ENCODE peak calls at places on chromosomes 3 and 15, in seven cellular contexts. C is Calu3, R is HFFc6, Q is ascending aorta, I is heart left ventricle, G is HCT116, D is cardiac fibroblast. Y is an unnamed sample.

GRCh38 chr3:49383387-49383786 is 25.2 kb upstream of the GPX1 start:
- DNase-seq in C (no peak), Q (no peak), D (no peak), G (no peak), I (no peak), R (no peak), Y (peak; percentile 56)

GRCh38 chr15:62316413-62317060 is 151.5 kb upstream of the C2CD4B start:
- DNase-seq in C (no peak), G (no peak), R (no peak), I (no peak), Q (no peak), D (no peak), Y (no peak)

GRCh38 chr3:126514161-126514560 is 3.4 kb downstream of the UROC1 start:
- DNase-seq in Q (no peak), G (no peak), I (peak; percentile 10), C (no peak), R (no peak), D (no peak), Y (no peak)

GRCh38 chr3:125083776-125084175 is 28.0 kb upstream of the HEG1 start:
- DNase-seq in I (no peak), R (peak; percentile 52), D (peak; percentile 50), C (no peak), Q (no peak), G (no peak), Y (no peak)

GRCh38 chr3:104629038-104629437 is 737.7 kb upstream of the ALCAM start:
- DNase-seq in C (no peak), I (no peak), G (peak; percentile 23), D (peak; percentile 86), Q (no peak), R (peak; percentile 75), Y (no peak)

GRCh38 chr15:88388702-88389101 is 78.5 kb downstream of the MRPL46 start:
- DNase-seq in D (no peak), C (no peak), R (no peak), Q (no peak), I (no peak), G (no peak), Y (no peak)

GRCh38 chr15:79209116-79209515 is 73.4 kb upstream of the ANKRD34C start:
- DNase-seq in G (no peak), R (no peak), I (no peak), Q (no peak), D (no peak), C (no peak), Y (no peak)

GRCh38 chr3:183921096-183921495 is 36.4 kb upstream of the PARL start:
- DNase-seq in Q (no peak), D (no peak), I (no peak), G (no peak), R (no peak), C (no peak), Y (no peak)

GRCh38 chr3:13549513-13550256 is 760 bp downstream of the FBLN2 start:
- DNase-seq in D (no peak), Q (peak; percentile 61), R (no peak), C (no peak), I (no peak), G (no peak), Y (no peak)

GRCh38 chr3:133455281-133455680 is 55.4 kb downstream of the BFSP2 start:
- DNase-seq in R (no peak), Q (no peak), C (no peak), I (no peak), G (no peak), D (no peak), Y (no peak)

GRCh38 chr15:30917675-30918074 is 14.0 kb downstream of the FAN1 start:
- DNase-seq in I (no peak), C (no peak), D (no peak), Q (no peak), R (no peak), G (no peak), Y (no peak)

GRCh38 chr3:171718493-171719205 is 91.6 kb downstream of the PLD1 start:
- DNase-seq in D (no peak), G (no peak), C (no peak), R (no peak), Q (no peak), I (no peak), Y (no peak)

GRCh38 chr3:76859596-76859995 is 180.3 kb upstream of the ROBO2 start:
- DNase-seq in G (no peak), R (no peak), Q (no peak), C (no peak), I (no peak), D (no peak), Y (no peak)

GRCh38 chr3:114846779-114847178 is 300.3 kb downstream of the ZBTB20 start:
- DNase-seq in I (no peak), C (no peak), D (no peak), Q (no peak), R (peak; percentile 27), G (no peak), Y (no peak)

GRCh38 chr3:120369000-120369399 is 19.8 kb upstream of the LRRC58 start:
- DNase-seq in I (no peak), D (no peak), R (no peak), G (no peak), C (peak; percentile 65), Q (no peak), Y (no peak)

GRCh38 chr15:36798789-36799188 is 219.4 kb downstream of the CDIN1 start:
- DNase-seq in D (no peak), R (no peak), Q (no peak), C (no peak), G (no peak), I (no peak), Y (no peak)

GRCh38 chr3:45211466-45212094 is 14.5 kb downstream of the TMEM158 start:
- DNase-seq in D (no peak), R (no peak), I (no peak), C (no peak), Q (no peak), G (no peak), Y (no peak)

GRCh38 chr3:42118762-42119361 is 27.7 kb downstream of the TRAK1 start:
- DNase-seq in R (peak; percentile 34), Q (peak; percentile 63), I (no peak), C (peak; percentile 78), G (peak; percentile 47), D (peak; percentile 60), Y (no peak)

GRCh38 chr3:100968908-100969556 is 24.2 kb downstream of the ABI3BP start:
- DNase-seq in D (peak; percentile 78), C (no peak), Q (peak; percentile 70), G (no peak), I (peak; percentile 26), R (no peak), Y (no peak)

GRCh38 chr3:150975096-150975991 is 2.8 kb upstream of the CLRN1 start:
- DNase-seq in C (no peak), I (no peak), Q (no peak), R (no peak), G (no peak), D (no peak), Y (no peak)

GRCh38 chr3:189726277-189726676 is 95.1 kb downstream of the TP63 start:
- DNase-seq in C (no peak), G (no peak), R (no peak), D (peak; percentile 59), Q (no peak), I (no peak), Y (no peak)

DNA sequence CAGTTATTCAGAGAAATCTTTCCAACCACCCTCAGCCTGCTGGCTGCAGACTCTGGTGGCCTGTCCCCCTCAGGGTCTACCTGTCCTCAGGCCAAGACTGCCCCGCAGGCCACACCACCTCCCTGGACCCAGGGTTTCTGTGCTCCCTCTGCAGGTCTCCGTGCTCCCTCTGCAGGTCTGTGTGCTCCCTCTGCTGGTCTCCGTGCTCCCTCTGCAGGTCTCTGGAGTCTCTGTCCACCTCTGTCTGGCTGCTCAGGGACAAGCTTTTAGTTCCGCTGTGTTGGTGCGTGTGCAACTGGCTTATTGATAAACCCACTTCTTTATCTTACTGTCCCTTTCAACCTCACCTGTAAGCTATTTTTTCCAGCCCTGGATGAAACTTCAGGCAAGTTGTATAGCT is 30.1 kb downstream of the BDH1 start:
- DNase-seq in G (no peak), I (no peak), D (peak; percentile 38), R (peak; percentile 41), C (peak; percentile 37), Q (no peak), Y (no peak)
- TF ChIP-seq CTCF in G (peak; percentile 45), I (no peak), D (peak; percentile 32), R (peak; percentile 66), C (no peak), Q (no peak), Y (no peak)

DNA sequence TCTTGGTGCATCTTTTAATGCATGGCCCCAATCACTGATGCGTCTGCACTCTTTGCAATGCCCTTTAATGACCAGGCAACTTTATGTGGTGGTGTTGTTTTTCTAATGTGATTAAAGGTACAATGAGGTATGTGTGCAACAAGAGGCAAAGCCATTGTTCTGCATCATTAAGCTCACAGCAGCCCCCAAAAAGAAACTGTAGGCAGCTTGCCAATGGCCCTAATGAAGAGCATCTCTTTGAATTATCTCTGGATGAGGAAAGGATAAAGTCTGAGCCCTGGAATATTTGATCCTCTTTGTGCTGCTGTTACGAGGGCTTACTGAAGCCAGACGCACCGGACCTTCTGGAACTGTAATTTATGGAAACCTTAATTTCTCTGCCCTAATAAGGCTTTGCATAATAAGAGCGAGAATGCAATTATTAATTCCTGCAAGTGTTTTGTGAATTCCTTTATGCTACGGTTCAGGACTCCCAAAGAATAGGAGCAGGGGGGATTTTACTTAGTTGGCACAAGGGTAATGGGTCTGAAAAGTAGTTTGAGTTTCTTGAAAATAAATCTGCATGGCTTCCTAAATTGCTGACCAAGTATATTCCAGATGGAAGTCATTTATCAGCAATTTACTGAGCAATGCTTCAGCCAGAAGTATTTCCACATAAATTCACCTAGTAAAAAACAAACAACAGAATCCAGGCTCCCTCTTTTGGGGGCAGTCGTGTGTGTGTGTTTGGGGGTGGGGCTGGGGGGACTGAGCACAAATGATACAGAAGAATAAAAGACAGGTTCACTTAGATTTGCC is 193.4 kb downstream of the PDZRN3 start:
- DNase-seq in Q (no peak), C (no peak), I (no peak), G (no peak), R (no peak), D (no peak), Y (no peak)
- TF ChIP-seq CTCF in Q (no peak), C (no peak), I (no peak), G (no peak), R (no peak), D (no peak), Y (no peak)

GRCh38 chr15:45180648-45181436 is 6.9 kb downstream of the SHF start:
- DNase-seq in I (no peak), R (no peak), G (no peak), D (no peak), Q (no peak), C (no peak), Y (no peak)

GRCh38 chr15:45183511-45183910 is 4.3 kb downstream of the SHF start:
- DNase-seq in R (no peak), D (no peak), C (no peak), G (no peak), Q (no peak), I (no peak), Y (no peak)

GRCh38 chr15:45181491-45182285 is 6.1 kb downstream of the SHF start:
- DNase-seq in Q (no peak), G (no peak), D (no peak), I (no peak), C (no peak), R (no peak), Y (peak; percentile 44)

GRCh38 chr15:45184562-45185041 is 3.2 kb downstream of the SHF start:
- DNase-seq in C (no peak), D (no peak), I (no peak), R (no peak), Q (no peak), G (no peak), Y (no peak)

GRCh38 chr15:45183001-45183400 is 4.8 kb downstream of the SHF start:
- DNase-seq in Q (no peak), I (no peak), D (no peak), C (peak; percentile 31), G (no peak), R (no peak), Y (no peak)
- TF ChIP-seq CTCF in Q (no peak), I (no peak), D (no peak), C (no peak), G (no peak), R (no peak), Y (no peak)

GRCh38 chr3:163490119-163490518 is 1588.2 kb downstream of the SI start:
- DNase-seq in C (peak; percentile 87), Q (no peak), D (peak; percentile 57), I (no peak), G (peak; percentile 48), R (no peak), Y (peak; percentile 44)
- TF ChIP-seq CTCF in C (peak; percentile 96), Q (peak; percentile 28), D (peak; percentile 60), I (no peak), G (peak; percentile 74), R (peak; percentile 75), Y (peak; percentile 24)

Y was measured in colonic mucosa.